ENCODE peak calls at places on chromosomes 16 and 17, in ten cellular contexts. W, P, F, K, N, Z, D, U, S and C are unnamed samples. For H3K36me3, the result is how much of the 10 kb centered on the place peaks cover.

GRCh38 chr16:58194790-58195189 is 3.1 kb downstream of the CSNK2A2 start:
- DNase-seq in F (no peak), N (no peak), D (no peak), Z (no peak), S (no peak), P (no peak), W (no peak), K (no peak), U (no peak), C (no peak)

GRCh38 chr17:14470417-14470816 is 169.5 kb downstream of the HS3ST3B1 start:
- DNase-seq in N (no peak), W (no peak), Z (no peak), F (no peak), P (no peak), D (no peak), U (no peak), S (no peak), K (no peak), C (no peak)

GRCh38 chr16:27108051-27108770 is 41.5 kb downstream of the C16orf82 start:
- DNase-seq in Z (no peak), K (no peak), F (no peak), P (no peak), U (no peak), W (no peak), N (no peak), D (no peak), S (no peak), C (no peak)

GRCh38 chr16:5461141-5461540 is 363.5 kb upstream of the EEF2KMT start:
- DNase-seq in U (no peak), D (no peak), W (no peak), P (no peak), N (no peak), S (no peak), Z (no peak), K (no peak), F (no peak), C (no peak)

GRCh38 chr16:28473714-28474265 is 1.7 kb upstream of the NPIPB7 start:
- DNase-seq in P (no peak), N (no peak), Z (peak), W (no peak), S (no peak), D (no peak), F (peak), K (no peak), U (no peak), C (no peak)

GRCh38 chr16:85430523-85431381 is 182.4 kb upstream of the GSE1 start:
- DNase-seq in N (peak), W (no peak), F (peak), P (peak), K (no peak), S (no peak), D (no peak), Z (peak), U (no peak), C (no peak)

GRCh38 chr17:13293421-13293820 is 275.6 kb upstream of the ELAC2 start:
- DNase-seq in F (no peak), W (no peak), K (no peak), D (no peak), Z (no peak), S (no peak), P (no peak), N (no peak), U (no peak), C (no peak)

GRCh38 chr16:16149710-16150116 is 73.6 kb downstream of the ABCC6 start:
- DNase-seq in S (no peak), Z (no peak), P (no peak), N (no peak), K (no peak), D (no peak), U (no peak), F (no peak), W (no peak), C (no peak)

GRCh38 chr17:50059759-50060273 is 3.9 kb downstream of the ITGA3 start:
- DNase-seq in N (no peak), S (peak), P (no peak), K (no peak), Z (no peak), F (no peak), D (no peak), W (no peak), U (no peak), C (no peak)

GRCh38 chr16:50603206-50604064 is 55.2 kb downstream of the NKD1 start:
- DNase-seq in P (peak), S (peak), Z (no peak), U (no peak), W (no peak), N (no peak), D (no peak), K (no peak), F (peak), C (peak)

GRCh38 chr17:29124135-29124930 is 55.9 kb downstream of the MYO18A start:
- DNase-seq in U (peak), P (peak), K (peak), S (peak), F (no peak), N (no peak), Z (no peak), D (peak), W (no peak), C (no peak)

GRCh38 chr17:14205992-14206461 is 30.6 kb downstream of the CDRT15 start:
- DNase-seq in F (no peak), N (peak), W (peak), S (no peak), K (no peak), D (no peak), P (peak), U (peak), Z (peak), C (peak)

GRCh38 chr16:425740-426114 is 278 bp downstream of the RAB11FIP3 start:
- DNase-seq in U (no peak), S (no peak), N (no peak), D (no peak), K (peak), Z (no peak), P (peak), F (no peak), W (no peak), C (no peak)

GRCh38 chr17:69084911-69085310 is 24.2 kb upstream of the ABCA9 start:
- DNase-seq in F (no peak), Z (no peak), K (peak), U (no peak), P (peak), W (no peak), S (no peak), D (no peak), N (no peak), C (no peak)
- TF ChIP-seq CTCF in F (no peak), Z (peak), K (peak), U (peak), P (peak), W (no peak), S (peak), D (peak), N (peak), C (no peak)

GRCh38 chr17:78999947-79000395 is 9.6 kb downstream of the CANT1 start:
- DNase-seq in U (no peak), W (no peak), P (no peak), N (no peak), D (no peak), F (peak), S (no peak), Z (no peak), K (no peak), C (no peak)

GRCh38 chr17:78999056-78999768 is 10.4 kb downstream of the CANT1 start:
- DNase-seq in Z (no peak), D (no peak), N (no peak), W (no peak), F (peak), S (no peak), U (no peak), P (no peak), K (no peak), C (no peak)

GRCh38 chr17:79001190-79002020 is 8.2 kb downstream of the CANT1 start:
- DNase-seq in K (no peak), N (no peak), U (no peak), Z (no peak), P (no peak), S (no peak), D (no peak), W (no peak), F (peak), C (no peak)

GRCh38 chr17:79002291-79002690 is 7.3 kb downstream of the CANT1 start:
- DNase-seq in N (no peak), W (no peak), U (no peak), Z (no peak), F (peak), P (no peak), S (no peak), K (no peak), D (no peak), C (no peak)

DNA sequence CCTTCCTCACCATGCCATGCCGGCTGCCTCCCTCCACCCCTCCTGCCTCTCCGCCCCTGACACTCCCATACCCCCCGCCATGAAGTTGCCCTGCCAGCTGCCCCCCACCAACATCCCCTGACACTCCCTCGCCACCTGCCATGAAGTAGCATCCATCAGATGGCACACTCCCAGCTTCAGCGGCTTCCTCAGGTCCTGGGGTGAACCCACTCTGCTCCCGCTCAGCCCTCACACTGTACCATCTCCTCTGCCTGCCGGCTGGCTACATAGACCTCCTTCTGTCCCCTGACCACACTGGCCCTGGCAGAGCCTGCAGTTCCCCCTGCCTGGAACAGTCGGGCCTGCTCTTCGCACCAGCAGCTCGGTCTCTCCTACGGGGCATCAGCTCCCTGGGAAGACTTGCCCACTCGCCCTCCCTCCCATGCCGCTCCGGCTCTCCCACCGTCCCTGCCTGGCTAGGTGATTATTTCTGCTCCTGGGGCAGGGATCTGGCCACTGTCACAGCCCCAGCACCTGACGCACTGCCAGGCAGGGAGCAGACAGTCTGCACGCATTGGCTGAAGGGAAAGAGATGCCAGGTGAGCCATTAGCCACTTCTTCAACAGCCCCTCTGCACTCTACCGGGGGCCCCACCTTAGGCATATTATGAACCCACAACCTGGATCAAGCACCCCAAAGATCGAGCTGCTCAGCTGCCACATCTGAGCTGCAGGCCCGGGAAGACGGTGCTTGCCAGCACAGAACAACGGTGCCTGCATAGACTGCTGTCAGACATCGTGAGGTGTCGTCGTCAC is 9.0 kb downstream of the CANT1 start:
- DNase-seq in Z (no peak), P (no peak), W (no peak), F (peak), K (no peak), S (no peak), U (no peak), D (no peak), N (no peak), C (no peak)
- H3K36me3 ChIP-seq in Z (under half), P (half or more), W (under half), F (under half), K (under half), S (under half), U (under half), D (under half), N (half or more), C (under half)

GRCh38 chr17:82525712-82526111 is 6.2 kb downstream of the FOXK2 start:
- DNase-seq in Z (no peak), P (no peak), D (no peak), W (no peak), F (no peak), U (no peak), S (no peak), N (no peak), K (no peak), C (no peak)

GRCh38 chr17:82527893-82528292 is 8.4 kb downstream of the FOXK2 start:
- DNase-seq in S (no peak), Z (no peak), W (no peak), N (no peak), F (no peak), P (no peak), K (no peak), D (no peak), U (no peak), C (no peak)

GRCh38 chr17:82531431-82531881 is 11.9 kb downstream of the FOXK2 start:
- DNase-seq in W (no peak), S (peak), P (no peak), Z (no peak), F (no peak), N (peak), U (no peak), K (no peak), D (no peak), C (no peak)

GRCh38 chr17:82529914-82530300 is 10.4 kb downstream of the FOXK2 start:
- DNase-seq in K (no peak), U (no peak), D (no peak), P (no peak), N (peak), F (no peak), Z (no peak), S (no peak), W (no peak), C (no peak)

GRCh38 chr17:82528484-82529265 is 9.1 kb downstream of the FOXK2 start:
- DNase-seq in S (peak), W (peak), N (peak), U (peak), K (peak), P (no peak), F (peak), D (no peak), Z (no peak), C (peak)
- TF ChIP-seq CTCF in S (peak), W (peak), N (peak), U (no peak), K (peak), P (peak), F (peak), D (peak), Z (peak), C (peak)

GRCh38 chr17:7023576-7024401 is 939 bp downstream of the BCL6B start:
- DNase-seq in W (peak), D (peak), F (peak), K (peak), P (peak), Z (peak), S (peak), U (peak), N (peak), C (peak)
- H3K36me3 ChIP-seq in W (under half), D (under half), F (under half), K (under half), P (under half), Z (under half), S (under half), U (under half), N (under half), C (under half)

GRCh38 chr17:2336215-2337151 is at the start of gene TSR1:
- DNase-seq in Z (peak), S (peak), W (peak), F (peak), K (peak), P (peak), U (peak), N (peak), D (peak), C (peak)
- TF ChIP-seq CTCF in Z (peak), S (peak), W (peak), F (no peak), K (peak), P (no peak), U (peak), N (peak), D (peak), C (peak)

GRCh38 chr16:8512941-8513624 is 77.2 kb downstream of the TMEM114 start:
- DNase-seq in S (no peak), N (no peak), F (no peak), Z (no peak), P (no peak), K (no peak), D (peak), W (no peak), U (no peak), C (no peak)

GRCh38 chr16:8511464-8511863 is 78.8 kb downstream of the TMEM114 start:
- DNase-seq in F (no peak), W (no peak), U (no peak), D (no peak), Z (no peak), N (no peak), P (no peak), K (no peak), S (no peak), C (no peak)

GRCh38 chr16:8505327-8505991 is 84.9 kb downstream of the TMEM114 start:
- DNase-seq in P (no peak), K (peak), N (no peak), S (no peak), W (no peak), D (no peak), U (no peak), Z (no peak), F (no peak), C (no peak)

GRCh38 chr16:8510160-8510559 is 80.2 kb downstream of the TMEM114 start:
- DNase-seq in F (no peak), K (no peak), N (no peak), U (no peak), Z (no peak), W (no peak), D (no peak), P (no peak), S (no peak), C (no peak)
- H3K36me3 ChIP-seq in F (under half), K (under half), N (under half), U (under half), Z (under half), W (under half), D (under half), P (under half), S (under half), C (under half)

GRCh38 chr17:44023545-44024270 is 8.9 kb upstream of the TMEM101 start:
- DNase-seq in P (no peak), S (no peak), F (no peak), W (no peak), D (no peak), U (no peak), N (no peak), K (no peak), Z (no peak), C (no peak)
- TF ChIP-seq CTCF in P (no peak), S (no peak), F (no peak), W (no peak), D (no peak), U (no peak), N (no peak), K (no peak), Z (no peak), C (no peak)

GRCh38 chr17:75239214-75239613 is 22.2 kb downstream of the GGA3 start:
- DNase-seq in U (no peak), N (no peak), S (no peak), Z (no peak), F (no peak), D (no peak), P (peak), K (no peak), W (no peak), C (no peak)

GRCh38 chr17:75237100-75238014 is 24.0 kb downstream of the GGA3 start:
- DNase-seq in Z (no peak), D (no peak), P (no peak), U (no peak), W (no peak), S (no peak), F (no peak), K (no peak), N (no peak), C (no peak)

GRCh38 chr17:75239778-75240393 is 21.5 kb downstream of the GGA3 start:
- DNase-seq in S (no peak), W (no peak), N (no peak), F (no peak), U (no peak), K (peak), P (peak), D (no peak), Z (no peak), C (no peak)

GRCh38 chr17:75238020-75238580 is 23.3 kb downstream of the GGA3 start:
- DNase-seq in P (peak), N (no peak), U (no peak), W (no peak), K (no peak), Z (no peak), S (no peak), F (no peak), D (no peak), C (no peak)

GRCh38 chr17:75238684-75239191 is 22.7 kb downstream of the GGA3 start:
- DNase-seq in N (no peak), D (peak), W (peak), S (peak), Z (peak), F (no peak), P (no peak), U (peak), K (peak), C (peak)
- H3K36me3 ChIP-seq in N (half or more), D (under half), W (half or more), S (half or more), Z (half or more), F (half or more), P (half or more), U (under half), K (under half), C (under half)

DNA sequence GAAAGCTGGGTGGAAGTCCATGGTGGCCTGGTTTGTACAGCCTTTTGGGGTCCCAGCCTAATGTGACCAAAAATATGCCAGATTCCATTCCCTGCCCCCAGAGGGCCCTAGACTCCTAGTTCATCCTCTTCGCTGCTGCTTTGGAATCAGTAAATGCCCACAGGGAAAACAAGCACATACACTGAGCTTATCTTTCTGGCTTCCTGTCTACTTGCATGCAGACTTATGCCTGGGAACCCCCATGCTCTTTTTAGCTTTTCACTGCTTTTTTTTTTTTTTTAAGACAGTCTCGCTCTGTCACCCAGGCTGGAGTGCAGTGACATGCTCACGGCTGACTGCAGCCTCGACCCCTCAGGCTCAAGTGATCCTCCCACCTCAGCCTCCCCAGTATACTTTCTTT is 6.2 kb upstream of the CD300LG start:
- DNase-seq in K (peak), U (peak), S (peak), P (no peak), D (no peak), Z (no peak), W (no peak), F (no peak), N (no peak), C (no peak)
- TF ChIP-seq CTCF in K (peak), U (peak), S (peak), P (no peak), D (no peak), Z (peak), W (peak), F (no peak), N (peak), C (no peak)

DNA sequence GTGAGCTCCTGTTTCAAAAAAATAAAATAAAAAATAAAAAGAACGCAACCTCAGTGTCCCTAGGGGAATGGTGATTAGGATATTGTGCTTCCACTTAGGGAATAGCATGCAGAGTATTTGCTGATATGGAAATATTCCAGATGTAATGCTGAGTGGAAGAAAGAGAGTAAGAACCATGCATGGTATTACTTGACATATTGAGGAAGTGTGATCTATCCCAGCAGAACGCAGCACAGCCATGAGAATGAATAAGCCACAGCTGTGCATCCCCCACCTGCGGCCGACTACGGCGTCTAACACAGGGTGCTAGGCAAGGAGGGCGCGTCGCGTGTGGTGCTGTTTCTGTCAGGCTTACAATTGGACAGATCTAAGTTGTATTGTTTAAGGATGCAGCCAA is 49.5 kb downstream of the FOXK2 start:
- DNase-seq in F (no peak), U (no peak), Z (no peak), S (no peak), W (no peak), P (no peak), K (no peak), N (peak), D (no peak), C (no peak)
- H3K36me3 ChIP-seq in F (under half), U (under half), Z (half or more), S (under half), W (half or more), P (half or more), K (under half), N (half or more), D (under half), C (under half)